ENCODE peak calls at places on chromosomes 5 and 9, in nine cellular contexts. One of them, this sample, is unnamed.

GRCh38 chr5:139340051-139340450 is 1.6 kb upstream of the PAIP2 start:
- DNase-seq in thyroid gland: no peak
- DNase-seq in heart left ventricle: no peak
- DNase-seq in ovary: no peak
- DNase-seq in stomach: no peak
- DNase-seq in K562: no peak
- DNase-seq in sigmoid colon: no peak
- DNase-seq in body of pancreas: no peak
- DNase-seq in right lobe of liver: no peak
- DNase-seq in this sample: no peak

GRCh38 chr5:113081881-113082546 is 105.4 kb downstream of the DCP2 start:
- DNase-seq in heart left ventricle: no peak
- DNase-seq in thyroid gland: peak; percentile 74
- DNase-seq in stomach: no peak
- DNase-seq in ovary: no peak
- DNase-seq in K562: no peak
- DNase-seq in sigmoid colon: no peak
- DNase-seq in right lobe of liver: peak; percentile 83
- DNase-seq in body of pancreas: no peak
- DNase-seq in this sample: no peak

GRCh38 chr9:3200331-3200774 is 325.4 kb downstream of the RFX3 start:
- DNase-seq in K562: no peak
- DNase-seq in right lobe of liver: no peak
- DNase-seq in sigmoid colon: no peak
- DNase-seq in heart left ventricle: no peak
- DNase-seq in ovary: no peak
- DNase-seq in body of pancreas: no peak
- DNase-seq in thyroid gland: no peak
- DNase-seq in stomach: no peak
- DNase-seq in this sample: no peak

GRCh38 chr5:63145167-63145566 is 566.5 kb downstream of the LRRC70 start:
- DNase-seq in stomach: no peak
- DNase-seq in right lobe of liver: peak; percentile 57
- DNase-seq in body of pancreas: no peak
- DNase-seq in ovary: no peak
- DNase-seq in thyroid gland: no peak
- DNase-seq in sigmoid colon: no peak
- DNase-seq in heart left ventricle: no peak
- DNase-seq in K562: no peak
- DNase-seq in this sample: no peak

GRCh38 chr5:93569295-93570164 is 11.5 kb downstream of the NR2F1-AS1 start:
- DNase-seq in sigmoid colon: no peak
- DNase-seq in thyroid gland: no peak
- DNase-seq in right lobe of liver: no peak
- DNase-seq in heart left ventricle: no peak
- DNase-seq in ovary: no peak
- DNase-seq in K562: no peak
- DNase-seq in body of pancreas: no peak
- DNase-seq in stomach: no peak
- DNase-seq in this sample: no peak

GRCh38 chr5:68428232-68428811 is 212.8 kb downstream of the PIK3R1 start:
- DNase-seq in body of pancreas: no peak
- DNase-seq in ovary: no peak
- DNase-seq in K562: peak; percentile 66
- DNase-seq in thyroid gland: no peak
- DNase-seq in stomach: no peak
- DNase-seq in sigmoid colon: no peak
- DNase-seq in heart left ventricle: no peak
- DNase-seq in right lobe of liver: no peak
- DNase-seq in this sample: no peak

GRCh38 chr9:110185806-110186205 is 22.2 kb downstream of the C9orf152 start:
- DNase-seq in body of pancreas: no peak
- DNase-seq in K562: no peak
- DNase-seq in ovary: no peak
- DNase-seq in stomach: no peak
- DNase-seq in heart left ventricle: no peak
- DNase-seq in thyroid gland: no peak
- DNase-seq in right lobe of liver: no peak
- DNase-seq in sigmoid colon: no peak
- DNase-seq in this sample: no peak

GRCh38 chr9:137077758-137078693 is 709 bp downstream of the UAP1L1 start:
- DNase-seq in heart left ventricle: no peak
- DNase-seq in ovary: no peak
- DNase-seq in sigmoid colon: peak; percentile 69
- DNase-seq in stomach: no peak
- DNase-seq in body of pancreas: no peak
- DNase-seq in right lobe of liver: no peak
- DNase-seq in thyroid gland: peak; percentile 49
- DNase-seq in K562: no peak
- DNase-seq in this sample: peak; percentile 80

GRCh38 chr5:135533794-135534193 is 2.0 kb downstream of the NEUROG1 start:
- DNase-seq in sigmoid colon: no peak
- DNase-seq in ovary: no peak
- DNase-seq in thyroid gland: no peak
- DNase-seq in heart left ventricle: no peak
- DNase-seq in K562: no peak
- DNase-seq in stomach: no peak
- DNase-seq in right lobe of liver: no peak
- DNase-seq in body of pancreas: no peak
- DNase-seq in this sample: no peak

GRCh38 chr5:2134543-2135299 is 252.0 kb upstream of the IRX4 start:
- DNase-seq in K562: no peak
- DNase-seq in right lobe of liver: no peak
- DNase-seq in heart left ventricle: no peak
- DNase-seq in sigmoid colon: no peak
- DNase-seq in thyroid gland: no peak
- DNase-seq in body of pancreas: no peak
- DNase-seq in ovary: no peak
- DNase-seq in stomach: no peak
- DNase-seq in this sample: peak; percentile 26

GRCh38 chr9:121744687-121745395 is 93.4 kb downstream of the DAB2IP start:
- DNase-seq in sigmoid colon: no peak
- DNase-seq in K562: no peak
- DNase-seq in heart left ventricle: no peak
- DNase-seq in thyroid gland: peak; percentile 65
- DNase-seq in ovary: no peak
- DNase-seq in right lobe of liver: no peak
- DNase-seq in stomach: no peak
- DNase-seq in body of pancreas: no peak
- DNase-seq in this sample: no peak

GRCh38 chr5:160421625-160422258 is at the start of gene PTTG1:
- DNase-seq in ovary: peak; percentile 89
- DNase-seq in stomach: peak; percentile 98
- DNase-seq in thyroid gland: peak; percentile 98
- DNase-seq in right lobe of liver: peak; percentile 94
- DNase-seq in K562: peak; percentile 91
- DNase-seq in sigmoid colon: peak; percentile 97
- DNase-seq in body of pancreas: peak; percentile 96
- DNase-seq in heart left ventricle: peak; percentile 96
- DNase-seq in this sample: peak; percentile 98

GRCh38 chr5:157038568-157039187 is 20.2 kb downstream of the HAVCR1 start:
- DNase-seq in ovary: no peak
- DNase-seq in right lobe of liver: no peak
- DNase-seq in body of pancreas: no peak
- DNase-seq in stomach: no peak
- DNase-seq in K562: no peak
- DNase-seq in thyroid gland: no peak
- DNase-seq in sigmoid colon: no peak
- DNase-seq in heart left ventricle: no peak
- DNase-seq in this sample: no peak

GRCh38 chr5:55572600-55572999 is 37.8 kb upstream of the PLPP1 start:
- DNase-seq in heart left ventricle: no peak
- DNase-seq in K562: no peak
- DNase-seq in body of pancreas: no peak
- DNase-seq in ovary: no peak
- DNase-seq in thyroid gland: no peak
- DNase-seq in right lobe of liver: no peak
- DNase-seq in sigmoid colon: no peak
- DNase-seq in stomach: no peak
- DNase-seq in this sample: no peak

GRCh38 chr5:71752441-71753190 is 33.5 kb downstream of the CARTPT start:
- DNase-seq in K562: no peak
- DNase-seq in thyroid gland: no peak
- DNase-seq in stomach: no peak
- DNase-seq in ovary: no peak
- DNase-seq in body of pancreas: no peak
- DNase-seq in right lobe of liver: no peak
- DNase-seq in heart left ventricle: no peak
- DNase-seq in sigmoid colon: no peak
- DNase-seq in this sample: peak; percentile 53

GRCh38 chr5:71762826-71763225 is 43.8 kb downstream of the CARTPT start:
- DNase-seq in right lobe of liver: no peak
- DNase-seq in body of pancreas: no peak
- DNase-seq in stomach: no peak
- DNase-seq in ovary: no peak
- DNase-seq in K562: no peak
- DNase-seq in thyroid gland: no peak
- DNase-seq in sigmoid colon: no peak
- DNase-seq in heart left ventricle: no peak
- DNase-seq in this sample: no peak

GRCh38 chr5:71757590-71758543 is 38.8 kb downstream of the CARTPT start:
- DNase-seq in thyroid gland: peak; percentile 78
- DNase-seq in ovary: peak; percentile 75
- DNase-seq in sigmoid colon: peak; percentile 77
- DNase-seq in K562: peak; percentile 33
- DNase-seq in stomach: peak; percentile 73
- DNase-seq in heart left ventricle: peak; percentile 54
- DNase-seq in body of pancreas: peak; percentile 64
- DNase-seq in right lobe of liver: peak; percentile 82
- DNase-seq in this sample: peak; percentile 80
- TF ChIP-seq CTCF in thyroid gland: peak; percentile 93
- TF ChIP-seq CTCF in ovary: peak; percentile 77
- TF ChIP-seq CTCF in sigmoid colon: peak; percentile 39
- TF ChIP-seq CTCF in K562: peak; percentile 62
- TF ChIP-seq CTCF in stomach: peak; percentile 64
- TF ChIP-seq CTCF in heart left ventricle: peak; percentile 64
- TF ChIP-seq CTCF in body of pancreas: peak; percentile 80
- TF ChIP-seq CTCF in right lobe of liver: peak; percentile 84
- TF ChIP-seq CTCF in this sample: no peak

GRCh38 chr9:698276-698675 is 143.2 kb upstream of the DMRT1 start:
- DNase-seq in thyroid gland: no peak
- DNase-seq in stomach: no peak
- DNase-seq in ovary: no peak
- DNase-seq in sigmoid colon: no peak
- DNase-seq in body of pancreas: no peak
- DNase-seq in right lobe of liver: no peak
- DNase-seq in K562: no peak
- DNase-seq in heart left ventricle: no peak
- DNase-seq in this sample: no peak
- H3K4me1 ChIP-seq in thyroid gland: peaks cover 72% of the 10 kb centered on the region
- H3K4me1 ChIP-seq in stomach: peaks cover 23% of the 10 kb centered on the region
- H3K4me1 ChIP-seq in ovary: peaks cover 32% of the 10 kb centered on the region
- H3K4me1 ChIP-seq in sigmoid colon: peaks cover 75% of the 10 kb centered on the region
- H3K4me1 ChIP-seq in body of pancreas: peaks cover 9% of the 10 kb centered on the region
- H3K4me1 ChIP-seq in right lobe of liver: peaks cover 87% of the 10 kb centered on the region
- H3K4me1 ChIP-seq in K562: no peaks in the 10 kb centered on the region
- H3K4me1 ChIP-seq in heart left ventricle: peaks cover 48% of the 10 kb centered on the region
- H3K4me1 ChIP-seq in this sample: no peaks in the 10 kb centered on the region

DNA sequence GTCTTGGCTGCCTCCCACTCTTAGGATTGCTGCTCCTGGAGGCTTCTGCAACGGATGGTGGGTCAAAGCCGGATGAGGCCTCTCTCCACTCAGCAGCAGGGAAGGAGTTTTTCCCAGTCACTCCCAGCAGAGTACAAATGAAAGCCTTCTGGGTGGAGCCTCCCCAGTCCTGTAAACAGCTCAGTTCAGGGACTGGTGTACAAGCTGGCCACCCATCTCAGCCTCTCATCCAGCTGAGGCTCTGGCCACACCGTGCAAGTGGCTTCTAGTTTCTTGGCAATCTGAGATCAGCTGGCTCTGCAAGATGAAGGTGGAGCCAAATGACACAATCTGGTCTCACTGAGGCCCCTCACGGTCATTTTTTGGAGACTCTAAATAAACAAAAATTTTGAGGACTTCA is 10.0 kb downstream of the GPX3 start:
- DNase-seq in heart left ventricle: no peak
- DNase-seq in right lobe of liver: no peak
- DNase-seq in stomach: no peak
- DNase-seq in K562: no peak
- DNase-seq in sigmoid colon: peak; percentile 96
- DNase-seq in body of pancreas: peak; percentile 40
- DNase-seq in thyroid gland: peak; percentile 91
- DNase-seq in ovary: no peak
- DNase-seq in this sample: no peak
- TF ChIP-seq POLR2A in heart left ventricle: no peak
- TF ChIP-seq POLR2A in right lobe of liver: peak; percentile 18
- TF ChIP-seq POLR2A in stomach: no peak
- TF ChIP-seq POLR2A in K562: no peak
- TF ChIP-seq POLR2A in sigmoid colon: no peak
- TF ChIP-seq POLR2A in body of pancreas: no peak
- TF ChIP-seq POLR2A in thyroid gland: no peak
- TF ChIP-seq POLR2A in ovary: no peak
- TF ChIP-seq POLR2A in this sample: no peak

GRCh38 chr5:175103746-175104145 is 340.2 kb downstream of the DRD1 start:
- DNase-seq in sigmoid colon: no peak
- DNase-seq in ovary: no peak
- DNase-seq in K562: no peak
- DNase-seq in stomach: no peak
- DNase-seq in thyroid gland: no peak
- DNase-seq in right lobe of liver: no peak
- DNase-seq in heart left ventricle: no peak
- DNase-seq in body of pancreas: no peak
- DNase-seq in this sample: no peak

GRCh38 chr5:175107865-175108264 is 336.1 kb downstream of the DRD1 start:
- DNase-seq in heart left ventricle: no peak
- DNase-seq in sigmoid colon: no peak
- DNase-seq in body of pancreas: no peak
- DNase-seq in ovary: no peak
- DNase-seq in stomach: no peak
- DNase-seq in thyroid gland: no peak
- DNase-seq in K562: no peak
- DNase-seq in right lobe of liver: peak; percentile 87
- DNase-seq in this sample: no peak

GRCh38 chr5:175107028-175107588 is 336.9 kb downstream of the DRD1 start:
- DNase-seq in sigmoid colon: no peak
- DNase-seq in stomach: no peak
- DNase-seq in heart left ventricle: no peak
- DNase-seq in ovary: no peak
- DNase-seq in body of pancreas: no peak
- DNase-seq in right lobe of liver: no peak
- DNase-seq in thyroid gland: no peak
- DNase-seq in K562: no peak
- DNase-seq in this sample: no peak

GRCh38 chr5:175102717-175103116 is 341.3 kb downstream of the DRD1 start:
- DNase-seq in body of pancreas: no peak
- DNase-seq in thyroid gland: no peak
- DNase-seq in sigmoid colon: no peak
- DNase-seq in stomach: no peak
- DNase-seq in right lobe of liver: no peak
- DNase-seq in heart left ventricle: no peak
- DNase-seq in K562: no peak
- DNase-seq in ovary: no peak
- DNase-seq in this sample: no peak

DNA sequence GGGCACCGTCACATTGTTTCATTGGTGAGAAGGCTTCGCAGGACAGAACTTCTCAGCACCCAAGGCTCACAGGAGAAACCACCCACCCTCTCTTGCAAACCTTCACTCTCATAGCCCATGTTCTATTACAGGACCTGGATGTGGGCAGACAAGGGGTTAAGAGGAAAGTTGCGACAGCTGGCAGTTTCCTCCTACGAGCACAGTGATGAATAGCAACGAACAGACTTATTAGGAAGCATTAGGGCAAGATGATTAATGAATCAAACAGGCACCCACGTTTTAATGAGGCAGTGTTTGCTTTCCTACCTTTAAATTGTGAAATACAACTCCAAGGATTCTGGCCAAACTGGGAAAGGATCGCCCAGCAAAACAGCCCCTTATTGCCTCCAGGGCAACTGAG is 339.3 kb downstream of the DRD1 start:
- DNase-seq in K562: no peak
- DNase-seq in thyroid gland: no peak
- DNase-seq in body of pancreas: no peak
- DNase-seq in ovary: no peak
- DNase-seq in right lobe of liver: no peak
- DNase-seq in heart left ventricle: no peak
- DNase-seq in stomach: no peak
- DNase-seq in sigmoid colon: no peak
- DNase-seq in this sample: no peak
- TF ChIP-seq CTCF in K562: no peak
- TF ChIP-seq CTCF in thyroid gland: no peak
- TF ChIP-seq CTCF in body of pancreas: no peak
- TF ChIP-seq CTCF in ovary: no peak
- TF ChIP-seq CTCF in right lobe of liver: no peak
- TF ChIP-seq CTCF in heart left ventricle: no peak
- TF ChIP-seq CTCF in stomach: no peak
- TF ChIP-seq CTCF in sigmoid colon: no peak
- TF ChIP-seq CTCF in this sample: no peak